ENCODE peak calls at places on chromosomes 4 and X, in ten cellular contexts. T, P, Y, C, W, D, E, O, B and V are unnamed samples. For H3K36me3 and H3K27me3, the result is how much of the 10 kb centered on the place peaks cover.

GRCh38 chrX:49951524-49952193 is 29.3 kb downstream of the CLCN5 start:
- DNase-seq in W (no peak), Y (no peak), O (no peak), E (no peak), B (no peak), C (no peak), T (no peak), P (no peak), D (peak), V (no peak)

GRCh38 chrX:49166914-49167739 is 4.6 kb downstream of the MAGIX start:
- DNase-seq in W (peak), B (peak), D (peak), O (peak), P (peak), T (no peak), C (no peak), Y (peak), E (peak), V (peak)

GRCh38 chrX:107936434-107936730 is 45.8 kb downstream of the TEX13B start:
- DNase-seq in O (no peak), T (no peak), D (no peak), W (no peak), P (no peak), B (no peak), Y (no peak), E (no peak), C (no peak), V (no peak)

GRCh38 chr4:110632506-110633357 is 9.9 kb upstream of the PITX2 start:
- DNase-seq in W (no peak), C (no peak), Y (no peak), E (no peak), B (no peak), P (no peak), T (no peak), D (no peak), O (no peak), V (no peak)

GRCh38 chrX:41087219-41087618 is 2.0 kb downstream of the USP9X start:
- DNase-seq in C (no peak), D (no peak), O (no peak), W (no peak), E (peak), Y (no peak), T (no peak), B (no peak), P (no peak), V (no peak)

GRCh38 chr4:105710678-105711077 is 2.1 kb downstream of the GSTCD start:
- DNase-seq in B (no peak), P (no peak), T (no peak), W (no peak), C (no peak), E (peak), O (no peak), Y (no peak), D (peak), V (no peak)

GRCh38 chrX:151871244-151871643 is 41.4 kb upstream of the MAGEA4 start:
- DNase-seq in E (peak), O (no peak), D (peak), T (no peak), W (no peak), P (no peak), C (no peak), B (no peak), Y (peak), V (peak)

GRCh38 chrX:109622270-109622669 is 2.7 kb downstream of the KCNE5 start:
- DNase-seq in D (no peak), B (no peak), C (no peak), T (no peak), P (no peak), Y (no peak), W (peak), E (no peak), O (no peak), V (no peak)

GRCh38 chr4:184826315-184827266 is 823 bp upstream of the ACSL1 start:
- DNase-seq in E (peak), D (peak), W (peak), P (no peak), T (no peak), O (no peak), C (peak), B (peak), Y (no peak), V (no peak)

GRCh38 chr4:24089831-24090531 is 200.1 kb upstream of the PPARGC1A start:
- DNase-seq in C (no peak), D (peak), E (peak), T (no peak), Y (peak), W (no peak), P (no peak), B (no peak), O (no peak), V (no peak)

GRCh38 chr4:110854021-110854678 is 231.3 kb upstream of the PITX2 start:
- DNase-seq in B (no peak), P (no peak), C (no peak), T (no peak), W (no peak), O (no peak), E (peak), Y (peak), D (peak), V (no peak)

GRCh38 chr4:169464080-169464479 is 148.3 kb downstream of the NEK1 start:
- DNase-seq in W (no peak), T (no peak), Y (no peak), E (no peak), C (no peak), B (no peak), O (no peak), P (no peak), D (peak), V (no peak)

GRCh38 chr4:112765317-112765989 is 128.5 kb downstream of the LARP7 start:
- DNase-seq in C (no peak), W (no peak), E (peak), O (no peak), B (peak), P (no peak), D (peak), Y (peak), T (no peak), V (no peak)

GRCh38 chrX:111352424-111352823 is 59.6 kb downstream of the DCX start:
- DNase-seq in E (peak), O (no peak), T (no peak), D (peak), B (no peak), W (peak), C (no peak), Y (peak), P (peak), V (no peak)

GRCh38 chr4:145178740-145179139 is 1.6 kb downstream of the OTUD4 start:
- DNase-seq in B (no peak), T (no peak), Y (no peak), E (no peak), O (no peak), P (no peak), C (no peak), W (no peak), D (no peak), V (no peak)

GRCh38 chr4:26239796-26240195 is 81.0 kb upstream of the RBPJ start:
- DNase-seq in P (no peak), T (no peak), C (no peak), D (no peak), W (no peak), B (no peak), E (no peak), Y (no peak), O (no peak), V (no peak)

GRCh38 chrX:15497865-15498264 is 2.7 kb upstream of the BMX start:
- DNase-seq in B (peak), D (peak), O (no peak), E (peak), P (peak), Y (peak), C (peak), T (no peak), W (peak), V (no peak)

GRCh38 chr4:77818077-77818666 is 996 bp downstream of the CNOT6L start:
- DNase-seq in O (peak), D (peak), B (peak), C (no peak), W (peak), Y (peak), E (peak), T (peak), P (peak), V (peak)

GRCh38 chrX:2898861-2899512 is 30.2 kb downstream of the ARSD start:
- DNase-seq in C (no peak), E (peak), W (no peak), D (no peak), B (no peak), P (no peak), T (no peak), Y (no peak), O (no peak), V (no peak)

GRCh38 chr4:74094227-74094626 is 4.8 kb downstream of the CXCL2 start:
- DNase-seq in E (no peak), Y (no peak), P (peak), B (no peak), O (no peak), T (no peak), W (no peak), D (no peak), C (no peak), V (no peak)

GRCh38 chr4:185925910-185926360 is 113.9 kb upstream of the SORBS2 start:
- DNase-seq in W (peak), B (peak), Y (no peak), T (no peak), C (no peak), P (peak), D (no peak), O (no peak), E (no peak), V (no peak)

GRCh38 chrX:129653181-129653984 is 1.4 kb downstream of the APLN start:
- DNase-seq in P (no peak), T (no peak), D (no peak), Y (no peak), C (no peak), O (no peak), B (no peak), W (peak), E (no peak), V (no peak)

GRCh38 chr4:185033950-185034349 is 15.7 kb downstream of the HELT start:
- DNase-seq in C (no peak), W (no peak), T (no peak), E (no peak), D (no peak), B (no peak), O (no peak), P (no peak), Y (no peak), V (no peak)

GRCh38 chr4:136847881-136848621 is 684.2 kb downstream of the PCDH18 start:
- DNase-seq in T (no peak), O (no peak), D (no peak), C (no peak), E (no peak), W (no peak), P (no peak), B (no peak), Y (no peak), V (no peak)

GRCh38 chr4:20074450-20074849 is 177.3 kb upstream of the SLIT2 start:
- DNase-seq in D (peak), C (no peak), O (no peak), T (no peak), B (no peak), W (no peak), E (peak), P (no peak), Y (peak), V (no peak)

GRCh38 chrX:82141942-82142341 is 940.0 kb downstream of the SH3BGRL start:
- DNase-seq in O (no peak), E (no peak), W (no peak), C (peak), T (no peak), D (no peak), Y (no peak), P (no peak), B (no peak), V (no peak)

GRCh38 chrX:151505796-151506195 is 57.7 kb upstream of the PASD1 start:
- DNase-seq in T (no peak), W (no peak), E (peak), P (no peak), O (no peak), C (no peak), Y (no peak), D (no peak), B (peak), V (no peak)

GRCh38 chr4:153535735-153536494 is 69.8 kb downstream of the TMEM131L start:
- DNase-seq in C (no peak), W (no peak), O (no peak), D (no peak), T (no peak), B (no peak), P (no peak), Y (no peak), E (no peak), V (peak)

GRCh38 chrX:72105436-72105835 is 26.3 kb downstream of the RTL5 start:
- DNase-seq in E (no peak), Y (no peak), P (no peak), B (no peak), T (no peak), W (no peak), D (no peak), C (peak), O (no peak), V (no peak)

GRCh38 chr4:183960912-183961569 is 55.9 kb downstream of the STOX2 start:
- DNase-seq in C (no peak), Y (no peak), D (no peak), B (peak), O (no peak), T (no peak), W (peak), P (peak), E (peak), V (no peak)

GRCh38 chr4:100823066-100823992 is 305.5 kb upstream of the EMCN start:
- DNase-seq in W (no peak), Y (peak), C (no peak), E (peak), B (peak), D (peak), T (no peak), P (no peak), O (no peak), V (no peak)

GRCh38 chrX:375181-376036 is 11.3 kb downstream of the PPP2R3B start:
- DNase-seq in P (no peak), O (no peak), W (no peak), T (no peak), Y (no peak), B (no peak), E (no peak), C (no peak), D (no peak), V (no peak)
- H3K4me3 ChIP-seq in P (no peak), O (no peak), W (no peak), T (no peak), Y (no peak), B (no peak), E (no peak), C (no peak), D (no peak), V (no peak)

DNA sequence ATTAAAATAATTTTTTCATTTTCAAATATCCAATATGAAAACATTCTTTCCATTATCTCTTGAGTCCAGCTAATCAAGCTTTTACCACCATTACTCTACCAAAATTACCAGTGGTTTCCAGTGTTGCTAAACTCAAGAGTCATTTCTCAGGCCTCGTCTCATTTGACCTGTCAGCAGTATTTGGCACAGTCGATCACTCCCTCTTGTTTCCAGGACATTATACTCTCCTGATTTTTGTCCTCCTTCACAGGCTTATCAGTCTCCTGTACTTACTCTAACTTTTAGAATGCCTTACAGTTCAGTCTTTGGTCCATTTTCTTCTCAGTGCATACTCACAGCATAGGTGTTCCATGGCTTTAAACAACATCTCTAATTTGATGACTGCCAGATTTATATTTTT is 11.6 kb downstream of the USP38 start:
- DNase-seq in T (no peak), Y (no peak), P (no peak), C (no peak), E (no peak), W (no peak), B (no peak), O (no peak), D (no peak), V (no peak)
- H3K36me3 ChIP-seq in T (under half), Y (under half), P (half or more), C (half or more), E (half or more), W (half or more), B (half or more), O (half or more), D (under half), V (under half)

GRCh38 chrX:52280812-52281211 is 88.0 kb upstream of the XAGE2 start:
- DNase-seq in Y (no peak), D (no peak), O (no peak), W (no peak), C (no peak), T (no peak), P (no peak), B (no peak), E (no peak), V (no peak)

GRCh38 chrX:52284865-52285264 is 84.0 kb upstream of the XAGE2 start:
- DNase-seq in P (no peak), O (no peak), W (no peak), C (no peak), D (no peak), E (no peak), Y (no peak), T (no peak), B (no peak), V (no peak)
- H3K27me3 ChIP-seq in P (under half), O (under half), W (under half), C (under half), D (under half), E (under half), Y (under half), T (under half), B (under half), V (under half)

GRCh38 chrX:134513091-134513490 is 53.1 kb downstream of the HPRT1 start:
- DNase-seq in T (no peak), B (no peak), P (no peak), O (no peak), D (no peak), E (peak), C (no peak), W (no peak), Y (no peak), V (no peak)
- H3K4me3 ChIP-seq in T (no peak), B (no peak), P (no peak), O (no peak), D (no peak), E (no peak), C (no peak), W (no peak), Y (no peak), V (no peak)

GRCh38 chr4:8410641-8411271 is 29.8 kb downstream of the ACOX3 start:
- DNase-seq in B (peak), C (no peak), D (peak), P (peak), Y (peak), O (no peak), T (no peak), W (peak), E (peak), V (no peak)

GRCh38 chr4:8412288-8412687 is 28.2 kb downstream of the ACOX3 start:
- DNase-seq in C (no peak), D (no peak), O (no peak), E (no peak), Y (no peak), B (no peak), P (no peak), W (no peak), T (no peak), V (no peak)

GRCh38 chr4:8410066-8410600 is 30.4 kb downstream of the ACOX3 start:
- DNase-seq in P (no peak), W (no peak), Y (no peak), E (no peak), B (no peak), C (no peak), D (no peak), T (no peak), O (no peak), V (no peak)

GRCh38 chr4:8409271-8410065 is 31.1 kb downstream of the ACOX3 start:
- DNase-seq in D (no peak), W (peak), E (peak), O (no peak), B (no peak), T (no peak), C (peak), Y (no peak), P (peak), V (no peak)

DNA sequence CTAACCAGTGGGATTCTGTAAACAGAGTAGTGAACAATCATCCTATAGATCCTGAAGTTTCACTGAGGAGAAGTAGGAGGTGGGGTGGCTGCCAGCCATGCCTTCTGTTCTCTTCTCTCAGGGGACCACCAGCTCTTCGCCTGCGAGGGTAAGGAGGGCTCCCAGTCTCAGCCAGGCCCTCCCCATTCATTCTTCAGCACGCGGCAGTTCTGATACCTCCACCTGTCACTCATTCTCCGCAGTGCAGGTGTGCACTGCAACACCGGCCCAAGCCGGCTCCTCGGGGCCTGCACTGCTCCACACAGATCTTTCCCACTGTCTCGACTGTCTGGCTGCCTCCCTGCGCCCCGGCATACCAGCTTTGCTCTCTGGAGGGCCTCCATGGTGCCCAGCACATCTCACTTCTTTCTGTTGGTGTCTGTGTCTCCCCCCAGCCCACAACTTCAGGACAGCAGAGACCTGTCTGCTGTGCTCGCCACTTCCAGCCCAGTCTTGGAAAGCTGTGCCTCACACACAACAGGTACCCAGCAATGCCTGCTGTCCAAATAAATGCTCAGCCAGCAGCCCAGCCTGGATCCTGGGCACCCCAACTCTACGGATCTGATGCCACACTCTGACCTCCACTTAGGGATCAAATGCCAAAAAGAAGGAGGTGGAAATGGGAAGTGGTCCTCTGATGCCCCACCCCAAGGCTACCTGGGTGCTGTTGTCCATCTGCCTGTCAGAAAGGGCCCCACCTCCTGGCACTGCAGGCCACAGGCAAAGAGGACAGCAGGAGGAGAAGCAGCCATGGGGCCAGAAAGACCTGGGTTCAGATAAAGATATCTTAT is 29.0 kb downstream of the ACOX3 start:
- DNase-seq in E (no peak), Y (no peak), D (no peak), W (no peak), B (no peak), P (no peak), O (no peak), T (no peak), C (no peak), V (no peak)
- H3K36me3 ChIP-seq in E (under half), Y (under half), D (under half), W (half or more), B (under half), P (half or more), O (under half), T (under half), C (under half), V (under half)

DNA sequence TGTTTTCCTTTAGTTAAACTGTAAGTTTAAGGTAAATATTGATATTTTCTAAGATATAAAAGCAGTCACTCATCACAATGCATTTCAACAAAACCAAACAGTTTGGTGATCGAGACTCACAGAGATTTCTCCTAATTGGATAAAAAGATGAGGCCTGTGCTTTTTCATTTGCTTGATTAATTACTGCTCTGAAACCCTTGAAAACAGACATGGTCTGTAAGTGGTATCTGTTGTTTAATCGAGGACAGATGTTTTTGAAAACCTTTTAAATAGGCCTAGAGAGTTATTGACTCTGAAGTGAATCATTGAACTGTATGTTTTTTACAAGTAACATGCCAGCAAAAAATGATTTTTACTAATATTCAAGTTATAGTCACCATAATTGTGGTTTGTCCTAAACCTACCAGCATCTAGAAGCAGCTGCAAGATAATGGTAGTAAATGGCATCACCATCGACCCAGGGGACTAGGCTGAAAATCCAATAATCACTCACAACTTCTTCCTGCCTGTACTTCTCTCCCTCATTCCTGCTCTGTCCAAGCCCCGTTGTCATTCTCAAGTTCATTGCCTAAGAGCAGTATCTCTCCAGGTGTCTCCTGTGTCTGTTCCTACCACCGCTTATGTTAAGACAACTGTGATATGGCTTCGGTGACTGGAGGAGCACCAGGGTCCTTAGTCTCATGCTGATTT is 87.6 kb upstream of the SHISA3 start:
- DNase-seq in W (no peak), P (no peak), B (no peak), D (no peak), Y (no peak), T (no peak), E (no peak), C (no peak), O (no peak), V (no peak)
- H3K27me3 ChIP-seq in W (under half), P (under half), B (under half), D (under half), Y (under half), T (under half), E (under half), C (under half), O (under half), V (under half)

GRCh38 chrX:154028502-154029184 is 8.9 kb upstream of the IRAK1 start:
- DNase-seq in D (no peak), E (no peak), P (no peak), C (no peak), O (no peak), T (no peak), B (no peak), W (no peak), Y (no peak), V (no peak)
- H3K4me3 ChIP-seq in D (no peak), E (no peak), P (no peak), C (no peak), O (no peak), T (no peak), B (no peak), W (no peak), Y (no peak), V (no peak)

GRCh38 chrX:136210806-136211205 is 40.4 kb downstream of the MAP7D3 start:
- DNase-seq in B (no peak), D (no peak), O (no peak), Y (no peak), T (no peak), P (peak), W (peak), E (no peak), C (no peak), V (no peak)
- H3K36me3 ChIP-seq in B (under half), D (under half), O (under half), Y (under half), T (under half), P (half or more), W (under half), E (under half), C (under half), V (under half)